ENCODE peak calls at places on chromosomes 16 and 17, in four cellular contexts. L, K, S and H are unnamed samples.

GRCh38 chr17:67514998-67515397 is 137.9 kb downstream of the PITPNC1 start:
- DNase-seq in L (no peak), K (no peak), S (no peak), H (no peak)

GRCh38 chr17:47729486-47729885 is 3.5 kb upstream of the TBX21 start:
- DNase-seq in L (no peak), S (no peak), K (no peak), H (no peak)

GRCh38 chr16:88453621-88454314 is 688 bp downstream of the ZFPM1 start:
- DNase-seq in S (no peak), K (no peak), L (no peak), H (no peak)

GRCh38 chr17:5745091-5745820 is 160.9 kb upstream of the NLRP1 start:
- DNase-seq in L (no peak), K (no peak), S (no peak), H (no peak)

GRCh38 chr16:56388209-56388608 is 37.1 kb downstream of the AMFR start:
- DNase-seq in L (no peak), S (no peak), K (no peak), H (no peak)

GRCh38 chr17:16282522-16282921 is 65.5 kb downstream of the PIGL start:
- DNase-seq in L (no peak), K (no peak), S (no peak), H (no peak)

GRCh38 chr16:66291833-66292232 is 74.7 kb upstream of the CDH5 start:
- DNase-seq in K (no peak), S (no peak), L (no peak), H (no peak)

GRCh38 chr16:69870761-69871160 is 80.4 kb upstream of the CLEC18A start:
- DNase-seq in K (no peak), S (no peak), L (no peak), H (no peak)

GRCh38 chr17:13154403-13154802 is 136.6 kb upstream of the ELAC2 start:
- DNase-seq in K (no peak), L (no peak), S (no peak), H (no peak)

GRCh38 chr17:82486186-82487084 is 27.9 kb downstream of the NARF start:
- DNase-seq in L (no peak), S (no peak), K (no peak), H (no peak)

GRCh38 chr17:40598021-40598927 is 33.0 kb upstream of the CCR7 start:
- DNase-seq in K (no peak), L (no peak), S (no peak), H (peak; percentile 59)

GRCh38 chr16:1557074-1557473 is 23.6 kb downstream of the TMEM204 start:
- DNase-seq in K (no peak), L (no peak), S (no peak), H (no peak)

GRCh38 chr16:22001591-22001990 is 675 bp upstream of the PDZD9 start:
- DNase-seq in K (no peak), S (no peak), L (no peak), H (no peak)

GRCh38 chr17:1736348-1737281 is 6.1 kb upstream of the SERPINF2 start:
- DNase-seq in L (peak; percentile 71), S (peak; percentile 67), K (peak; percentile 67), H (no peak)

GRCh38 chr16:20613471-20613887 is 37.3 kb upstream of the ACSM2B start:
- DNase-seq in L (no peak), S (no peak), K (no peak), H (no peak)

GRCh38 chr16:66592241-66592640 is 12.3 kb upstream of the CMTM3 start:
- DNase-seq in L (no peak), K (no peak), S (no peak), H (no peak)

GRCh38 chr16:10598157-10598556 is 17.8 kb upstream of the EMP2 start:
- DNase-seq in L (peak; percentile 64), S (no peak), K (peak; percentile 73), H (no peak)

GRCh38 chr16:24950275-24950674 is 64.9 kb downstream of the ARHGAP17 start:
- DNase-seq in L (no peak), S (no peak), K (no peak), H (no peak)

GRCh38 chr17:69012895-69013805 is 47.6 kb downstream of the ABCA9 start:
- DNase-seq in S (no peak), K (no peak), L (no peak), H (no peak)

GRCh38 chr16:86960266-86960665 is 356.9 kb downstream of the C16orf95 start:
- DNase-seq in L (no peak), K (no peak), S (no peak), H (no peak)

GRCh38 chr17:76008630-76009425 is 8.2 kb downstream of the CDK3 start:
- DNase-seq in L (no peak), S (no peak), K (no peak), H (no peak)

GRCh38 chr16:83835972-83836566 is 28.3 kb downstream of the HSBP1 start:
- DNase-seq in S (peak; percentile 38), K (no peak), L (no peak), H (no peak)

GRCh38 chr17:72222971-72223370 is 102.2 kb downstream of the SOX9 start:
- DNase-seq in L (no peak), K (no peak), S (no peak), H (no peak)

DNA sequence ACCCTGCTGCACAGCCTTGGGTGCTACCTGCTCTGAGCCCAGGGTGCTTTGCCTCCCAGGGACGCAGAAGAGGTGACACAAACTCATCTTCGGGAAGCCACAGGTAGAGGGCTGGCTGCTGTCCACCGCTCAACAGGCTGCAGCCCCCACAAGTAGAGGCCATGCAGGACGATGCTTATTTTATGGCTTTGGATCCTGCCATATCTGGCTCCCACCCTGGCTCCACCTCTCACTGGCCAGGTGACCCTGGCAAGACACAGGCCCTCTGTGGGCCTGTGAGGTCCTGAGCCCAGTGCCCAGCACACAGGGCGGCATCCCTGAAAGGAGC is 11.3 kb upstream of the BCAR1 start:
- DNase-seq in K (no peak), L (no peak), S (no peak), H (no peak)
- H3K4me1 ChIP-seq in K (peaks cover 58% of the 10 kb centered on the region), L (peaks cover 96% of the 10 kb centered on the region), S (peaks cover 52% of the 10 kb centered on the region), H (no peaks in the 10 kb centered on the region)

DNA sequence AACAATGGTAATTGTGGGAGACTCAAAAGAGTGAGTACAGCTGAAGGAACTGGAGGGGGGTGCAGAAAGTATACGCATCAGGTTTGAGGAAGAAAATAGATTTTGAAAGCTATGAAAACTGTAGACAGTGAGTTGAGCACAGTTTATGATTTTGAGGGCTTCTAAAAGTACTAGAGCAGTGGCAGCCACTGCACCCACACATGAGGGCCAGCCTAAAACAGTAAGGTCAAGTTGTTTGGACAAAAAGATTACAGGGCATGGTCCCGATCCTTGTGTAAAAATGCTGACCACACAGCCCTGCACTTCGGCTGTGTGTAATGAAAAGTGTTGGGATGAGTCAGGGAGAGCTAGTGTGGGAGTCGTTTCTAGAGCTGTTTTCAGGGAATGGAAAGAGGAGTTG is 2282.1 kb downstream of the TP53TG3F start:
- DNase-seq in S (no peak), L (no peak), K (no peak), H (no peak)
- H3K9me3 ChIP-seq in S (no peaks in the 10 kb centered on the region), L (peaks cover 7% of the 10 kb centered on the region), K (peaks cover 15% of the 10 kb centered on the region), H (no peaks in the 10 kb centered on the region)

DNA sequence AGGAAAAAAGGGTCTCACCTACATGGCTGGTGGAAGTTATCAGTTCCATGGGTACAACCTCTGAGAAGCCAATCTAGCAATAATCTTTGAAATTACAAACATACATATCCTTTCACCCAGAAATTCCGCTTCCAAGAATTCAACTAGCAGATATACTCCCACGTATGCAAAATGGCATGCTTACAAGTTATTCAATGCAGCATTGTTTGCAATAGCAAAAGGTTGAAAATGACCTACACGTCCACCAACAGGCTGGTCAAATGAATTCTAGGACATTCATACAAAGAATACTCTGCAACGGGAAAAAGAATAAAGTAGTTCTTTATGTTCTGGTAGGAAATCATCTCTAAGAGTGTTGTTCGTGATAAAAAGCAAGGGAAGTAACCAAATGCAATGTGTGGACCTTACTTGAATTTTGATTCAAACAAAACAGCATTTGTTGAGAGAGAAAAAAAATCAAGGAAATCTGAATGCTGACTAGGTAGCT is 63.7 kb upstream of the NLK start:
- DNase-seq in L (no peak), S (no peak), K (no peak), H (no peak)
- H3K4me1 ChIP-seq in L (peaks cover 8% of the 10 kb centered on the region), S (peaks cover 10% of the 10 kb centered on the region), K (no peaks in the 10 kb centered on the region), H (no peaks in the 10 kb centered on the region)

DNA sequence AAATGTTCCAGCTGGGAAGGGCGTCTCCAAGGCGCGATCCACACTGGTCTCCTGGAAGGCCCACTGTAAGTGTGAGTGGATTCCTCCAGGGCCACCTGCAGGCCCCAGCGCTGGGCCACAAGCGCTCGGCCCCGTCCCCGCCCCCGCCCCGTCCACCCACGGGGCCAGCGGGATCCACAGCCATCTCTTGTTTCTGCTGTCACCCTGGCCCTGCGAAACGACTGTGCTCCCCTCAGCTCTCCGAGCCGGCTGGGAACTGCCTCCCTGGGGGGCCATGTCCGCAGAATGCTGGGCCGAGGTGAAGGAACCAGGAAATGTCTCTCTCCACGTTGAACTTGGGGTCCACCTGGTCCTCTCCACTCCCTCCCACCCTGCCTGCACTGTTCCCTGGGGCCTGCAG is 1955.2 kb downstream of the TP53TG3F start:
- DNase-seq in K (no peak), L (no peak), S (no peak), H (no peak)
- H3K9me3 ChIP-seq in K (peaks cover 10% of the 10 kb centered on the region), L (peaks cover 8% of the 10 kb centered on the region), S (no peaks in the 10 kb centered on the region), H (peaks cover 4% of the 10 kb centered on the region)

DNA sequence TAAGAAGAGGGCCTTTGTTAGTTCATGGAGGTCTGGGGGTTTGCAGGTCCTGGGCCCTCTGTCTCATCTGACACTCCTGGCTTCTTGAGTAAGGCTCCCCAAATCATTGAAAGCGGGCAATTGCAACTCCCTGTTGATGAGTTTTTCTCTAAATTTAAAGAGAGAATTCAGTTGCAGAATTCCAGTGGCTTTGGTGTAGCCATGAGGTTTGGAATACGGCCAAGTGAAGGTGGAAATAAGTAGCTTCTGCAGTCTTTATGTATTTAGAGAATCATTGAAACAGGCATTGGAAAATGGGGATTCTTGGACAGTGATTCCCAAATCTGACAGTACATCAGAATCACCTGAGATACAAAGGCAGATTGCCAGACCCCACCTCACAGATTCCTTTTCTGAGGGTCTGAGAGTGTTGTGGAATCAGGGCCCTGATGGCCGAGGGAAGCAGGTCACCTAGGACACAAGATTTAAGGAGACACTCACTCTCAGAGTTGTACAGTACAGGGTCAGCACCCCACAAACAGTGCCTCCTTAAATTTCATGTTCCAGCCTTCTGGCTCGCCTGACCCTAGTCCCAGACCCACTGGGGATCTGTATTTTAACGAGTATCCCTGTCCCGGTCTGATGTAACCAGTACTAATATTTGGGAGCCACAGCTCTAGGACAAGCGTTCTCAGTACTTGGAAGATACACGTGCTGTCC is 37.7 kb downstream of the YPEL2 start:
- DNase-seq in K (no peak), L (no peak), S (no peak), H (no peak)
- H3K4me1 ChIP-seq in K (peaks cover 94% of the 10 kb centered on the region), L (peaks cover 100% of the 10 kb centered on the region), S (peaks cover 35% of the 10 kb centered on the region), H (peaks cover 79% of the 10 kb centered on the region)

GRCh38 chr16:77937473-77938195 is 84.7 kb upstream of the CLEC3A start:
- DNase-seq in S (no peak), K (no peak), L (no peak), H (no peak)
- H3K9me3 ChIP-seq in S (peaks cover 8% of the 10 kb centered on the region), K (no peaks in the 10 kb centered on the region), L (peaks cover 4% of the 10 kb centered on the region), H (no peaks in the 10 kb centered on the region)